ENCODE peak calls at places on chromosomes 12 and 14, in seven cellular contexts. One of them, this sample, is unnamed.
A peak's percentile ranks its signal among the peaks of the same experiment; 100 is the strongest.

GRCh38 chr14:74514471-74514932 is 20.9 kb downstream of the ISCA2 start:
- DNase-seq in fibroblast of pulmonary artery: peak; percentile 42
- DNase-seq in PC-3: no peak
- DNase-seq in CD8-positive, alpha-beta memory T cell: no peak
- DNase-seq in gastrocnemius medialis: no peak
- DNase-seq in neural progenitor cell: no peak
- DNase-seq in BE2C: no peak
- DNase-seq in this sample: no peak

GRCh38 chr12:109153711-109154434 is 37.5 kb downstream of the ACACB start:
- DNase-seq in fibroblast of pulmonary artery: no peak
- DNase-seq in PC-3: no peak
- DNase-seq in CD8-positive, alpha-beta memory T cell: no peak
- DNase-seq in gastrocnemius medialis: no peak
- DNase-seq in neural progenitor cell: peak; percentile 51
- DNase-seq in BE2C: no peak
- DNase-seq in this sample: no peak

GRCh38 chr12:123118397-123118945 is 32.4 kb downstream of the PITPNM2 start:
- DNase-seq in fibroblast of pulmonary artery: no peak
- DNase-seq in PC-3: no peak
- DNase-seq in CD8-positive, alpha-beta memory T cell: no peak
- DNase-seq in gastrocnemius medialis: no peak
- DNase-seq in neural progenitor cell: no peak
- DNase-seq in BE2C: no peak
- DNase-seq in this sample: no peak

GRCh38 chr12:4036872-4037271 is 163.7 kb upstream of the PARP11 start:
- DNase-seq in fibroblast of pulmonary artery: no peak
- DNase-seq in PC-3: no peak
- DNase-seq in CD8-positive, alpha-beta memory T cell: no peak
- DNase-seq in gastrocnemius medialis: no peak
- DNase-seq in neural progenitor cell: no peak
- DNase-seq in BE2C: no peak
- DNase-seq in this sample: no peak

GRCh38 chr14:63209160-63209559 is 4.9 kb downstream of the RHOJ start:
- DNase-seq in fibroblast of pulmonary artery: no peak
- DNase-seq in PC-3: no peak
- DNase-seq in CD8-positive, alpha-beta memory T cell: no peak
- DNase-seq in gastrocnemius medialis: no peak
- DNase-seq in neural progenitor cell: no peak
- DNase-seq in BE2C: no peak
- DNase-seq in this sample: no peak

GRCh38 chr14:101665478-101666078 is 95.9 kb upstream of the PPP2R5C start:
- DNase-seq in fibroblast of pulmonary artery: peak; percentile 43
- DNase-seq in PC-3: peak; percentile 85
- DNase-seq in CD8-positive, alpha-beta memory T cell: peak; percentile 3
- DNase-seq in gastrocnemius medialis: no peak
- DNase-seq in neural progenitor cell: peak; percentile 66
- DNase-seq in BE2C: peak; percentile 70
- DNase-seq in this sample: peak; percentile 60

GRCh38 chr14:64705406-64706118 is 1.3 kb downstream of the PLEKHG3 start:
- DNase-seq in fibroblast of pulmonary artery: no peak
- DNase-seq in PC-3: no peak
- DNase-seq in CD8-positive, alpha-beta memory T cell: no peak
- DNase-seq in gastrocnemius medialis: no peak
- DNase-seq in neural progenitor cell: peak; percentile 49
- DNase-seq in BE2C: peak; percentile 28
- DNase-seq in this sample: no peak

GRCh38 chr14:89351364-89351957 is 65.6 kb downstream of the FOXN3 start:
- DNase-seq in fibroblast of pulmonary artery: peak; percentile 55
- DNase-seq in PC-3: no peak
- DNase-seq in CD8-positive, alpha-beta memory T cell: peak; percentile 30
- DNase-seq in gastrocnemius medialis: no peak
- DNase-seq in neural progenitor cell: peak; percentile 22
- DNase-seq in BE2C: no peak
- DNase-seq in this sample: no peak

GRCh38 chr12:110791589-110791988 is 48.9 kb upstream of the PPP1CC start:
- DNase-seq in fibroblast of pulmonary artery: no peak
- DNase-seq in PC-3: no peak
- DNase-seq in CD8-positive, alpha-beta memory T cell: no peak
- DNase-seq in gastrocnemius medialis: no peak
- DNase-seq in neural progenitor cell: no peak
- DNase-seq in BE2C: no peak
- DNase-seq in this sample: no peak

GRCh38 chr14:52391866-52392600 is 77.9 kb downstream of the PTGER2 start:
- DNase-seq in fibroblast of pulmonary artery: peak; percentile 58
- DNase-seq in PC-3: peak; percentile 98
- DNase-seq in CD8-positive, alpha-beta memory T cell: no peak
- DNase-seq in gastrocnemius medialis: no peak
- DNase-seq in neural progenitor cell: no peak
- DNase-seq in BE2C: no peak
- DNase-seq in this sample: no peak

GRCh38 chr14:22641851-22642250 is 2.3 kb downstream of the OR6J1 start:
- DNase-seq in fibroblast of pulmonary artery: no peak
- DNase-seq in PC-3: peak; percentile 67
- DNase-seq in CD8-positive, alpha-beta memory T cell: no peak
- DNase-seq in gastrocnemius medialis: no peak
- DNase-seq in neural progenitor cell: no peak
- DNase-seq in BE2C: no peak
- DNase-seq in this sample: no peak

GRCh38 chr14:61564623-61565091 is 130.7 kb upstream of the HIF1A start:
- DNase-seq in fibroblast of pulmonary artery: peak; percentile 92
- DNase-seq in PC-3: peak; percentile 99
- DNase-seq in CD8-positive, alpha-beta memory T cell: no peak
- DNase-seq in gastrocnemius medialis: no peak
- DNase-seq in neural progenitor cell: no peak
- DNase-seq in BE2C: no peak
- DNase-seq in this sample: no peak

GRCh38 chr14:24188251-24189058 is at the start of gene IPO4:
- DNase-seq in fibroblast of pulmonary artery: peak; percentile 99
- DNase-seq in PC-3: peak; percentile 98
- DNase-seq in CD8-positive, alpha-beta memory T cell: peak; percentile 92
- DNase-seq in gastrocnemius medialis: peak; percentile 97
- DNase-seq in neural progenitor cell: peak; percentile 99
- DNase-seq in BE2C: peak; percentile 98
- DNase-seq in this sample: peak; percentile 98

GRCh38 chr14:65985976-65986375 is 500.2 kb upstream of the CCDC196 start:
- DNase-seq in fibroblast of pulmonary artery: no peak
- DNase-seq in PC-3: no peak
- DNase-seq in CD8-positive, alpha-beta memory T cell: no peak
- DNase-seq in gastrocnemius medialis: no peak
- DNase-seq in neural progenitor cell: no peak
- DNase-seq in BE2C: no peak
- DNase-seq in this sample: no peak

GRCh38 chr12:47817272-47818006 is 2.3 kb downstream of the HDAC7 start:
- DNase-seq in fibroblast of pulmonary artery: no peak
- DNase-seq in PC-3: no peak
- DNase-seq in CD8-positive, alpha-beta memory T cell: no peak
- DNase-seq in gastrocnemius medialis: no peak
- DNase-seq in neural progenitor cell: peak; percentile 46
- DNase-seq in BE2C: no peak
- DNase-seq in this sample: no peak

GRCh38 chr12:80627773-80628172 is 79.7 kb upstream of the MYF6 start:
- DNase-seq in fibroblast of pulmonary artery: peak; percentile 88
- DNase-seq in PC-3: peak; percentile 10
- DNase-seq in CD8-positive, alpha-beta memory T cell: no peak
- DNase-seq in gastrocnemius medialis: no peak
- DNase-seq in neural progenitor cell: no peak
- DNase-seq in BE2C: no peak
- DNase-seq in this sample: no peak

DNA sequence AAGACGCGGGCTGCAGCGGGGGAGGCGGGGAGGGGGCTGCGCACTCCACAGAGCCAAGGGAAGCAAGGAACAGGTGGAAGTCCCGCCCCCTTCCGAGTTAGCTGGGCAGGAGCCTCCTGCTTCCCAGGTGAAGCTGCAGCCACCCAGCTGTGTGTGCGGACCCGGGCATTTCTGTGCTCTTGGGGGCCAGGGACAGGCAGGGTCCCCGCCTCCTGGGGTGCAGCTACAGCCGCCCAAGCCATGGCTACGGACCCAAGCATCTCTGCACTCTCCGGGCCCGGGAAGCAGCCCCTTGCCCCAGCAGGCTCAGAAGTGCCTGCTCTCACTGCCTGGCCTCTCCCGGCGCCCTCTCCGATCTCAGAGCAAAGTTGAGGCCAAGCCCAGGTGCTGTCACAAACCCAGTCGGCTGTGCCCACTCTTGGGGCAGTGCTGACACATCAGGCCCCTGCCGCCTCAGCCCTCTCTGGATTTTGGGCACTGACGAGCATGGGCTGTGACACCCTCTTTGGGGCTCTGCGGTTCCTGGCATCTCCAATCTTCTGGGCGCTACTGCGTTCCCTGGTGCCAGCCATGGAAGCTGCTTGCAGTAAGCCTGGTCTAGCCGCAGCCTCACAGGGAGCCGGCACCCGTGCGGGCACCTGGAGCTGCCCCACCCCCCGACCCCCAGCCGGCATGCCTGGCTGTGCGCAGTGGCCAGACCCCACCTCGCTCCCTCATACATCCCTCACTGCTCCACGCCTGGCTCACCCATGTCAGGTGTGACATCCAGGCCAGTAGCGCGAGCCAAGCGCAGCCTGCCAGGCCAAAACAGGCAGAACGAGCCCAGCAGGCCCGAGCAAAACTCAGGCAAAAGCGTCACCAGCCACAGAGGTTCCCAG is 8.5 kb upstream of the MGAT4C start:
- DNase-seq in fibroblast of pulmonary artery: no peak
- DNase-seq in PC-3: peak; percentile 68
- DNase-seq in CD8-positive, alpha-beta memory T cell: no peak
- DNase-seq in gastrocnemius medialis: no peak
- DNase-seq in neural progenitor cell: peak; percentile 36
- DNase-seq in BE2C: no peak
- DNase-seq in this sample: no peak
- H3K4me3 ChIP-seq in fibroblast of pulmonary artery: no peak overlapping the region
- H3K4me3 ChIP-seq in PC-3: peak overlapping the region; percentile 63
- H3K4me3 ChIP-seq in CD8-positive, alpha-beta memory T cell: no peak overlapping the region
- H3K4me3 ChIP-seq in gastrocnemius medialis: no peak overlapping the region
- H3K4me3 ChIP-seq in neural progenitor cell: peak overlapping the region; percentile 32
- H3K4me3 ChIP-seq in BE2C: no peak overlapping the region
- H3K4me3 ChIP-seq in this sample: no peak overlapping the region

DNA sequence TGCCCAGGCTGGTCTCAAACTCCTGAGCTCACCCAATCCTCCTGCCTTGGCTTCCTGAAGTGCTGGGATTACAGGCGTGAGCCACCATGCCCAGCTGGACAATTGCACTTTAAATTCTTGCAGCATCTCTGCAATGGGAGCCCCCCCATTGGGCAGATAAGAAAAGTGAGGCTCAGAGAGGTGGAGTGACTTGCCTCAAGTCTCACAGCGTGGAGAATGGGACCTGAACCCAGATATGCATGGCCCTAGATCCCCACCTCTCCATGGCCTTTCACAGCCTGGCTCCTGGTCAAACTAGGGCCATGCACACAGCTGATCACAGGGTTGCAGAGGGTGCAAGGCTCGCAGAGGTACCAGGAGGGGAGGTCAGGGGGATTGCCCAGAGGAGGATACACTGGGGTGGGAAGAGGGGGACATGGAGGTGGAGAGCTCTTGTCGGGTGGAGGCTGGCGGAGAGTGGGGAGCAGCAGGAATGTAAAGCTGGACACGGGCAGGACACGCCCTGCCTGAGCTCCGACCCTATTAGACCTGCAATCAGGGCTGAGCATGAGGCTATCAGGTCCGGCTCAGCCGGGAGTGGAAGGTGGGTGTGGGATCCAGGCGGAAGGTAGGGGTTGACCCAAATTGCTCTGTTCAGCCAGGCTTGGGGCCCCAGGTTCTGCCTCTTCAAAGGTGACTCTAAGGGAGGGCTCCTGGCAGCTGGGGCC is 6.9 kb downstream of the EXOC3L4 start:
- DNase-seq in fibroblast of pulmonary artery: no peak
- DNase-seq in PC-3: no peak
- DNase-seq in CD8-positive, alpha-beta memory T cell: no peak
- DNase-seq in gastrocnemius medialis: no peak
- DNase-seq in neural progenitor cell: no peak
- DNase-seq in BE2C: no peak
- DNase-seq in this sample: no peak
- H3K4me3 ChIP-seq in fibroblast of pulmonary artery: no peak overlapping the region
- H3K4me3 ChIP-seq in PC-3: no peak overlapping the region
- H3K4me3 ChIP-seq in CD8-positive, alpha-beta memory T cell: no peak overlapping the region
- H3K4me3 ChIP-seq in gastrocnemius medialis: no peak overlapping the region
- H3K4me3 ChIP-seq in neural progenitor cell: no peak overlapping the region
- H3K4me3 ChIP-seq in BE2C: no peak overlapping the region
- H3K4me3 ChIP-seq in this sample: no peak overlapping the region

DNA sequence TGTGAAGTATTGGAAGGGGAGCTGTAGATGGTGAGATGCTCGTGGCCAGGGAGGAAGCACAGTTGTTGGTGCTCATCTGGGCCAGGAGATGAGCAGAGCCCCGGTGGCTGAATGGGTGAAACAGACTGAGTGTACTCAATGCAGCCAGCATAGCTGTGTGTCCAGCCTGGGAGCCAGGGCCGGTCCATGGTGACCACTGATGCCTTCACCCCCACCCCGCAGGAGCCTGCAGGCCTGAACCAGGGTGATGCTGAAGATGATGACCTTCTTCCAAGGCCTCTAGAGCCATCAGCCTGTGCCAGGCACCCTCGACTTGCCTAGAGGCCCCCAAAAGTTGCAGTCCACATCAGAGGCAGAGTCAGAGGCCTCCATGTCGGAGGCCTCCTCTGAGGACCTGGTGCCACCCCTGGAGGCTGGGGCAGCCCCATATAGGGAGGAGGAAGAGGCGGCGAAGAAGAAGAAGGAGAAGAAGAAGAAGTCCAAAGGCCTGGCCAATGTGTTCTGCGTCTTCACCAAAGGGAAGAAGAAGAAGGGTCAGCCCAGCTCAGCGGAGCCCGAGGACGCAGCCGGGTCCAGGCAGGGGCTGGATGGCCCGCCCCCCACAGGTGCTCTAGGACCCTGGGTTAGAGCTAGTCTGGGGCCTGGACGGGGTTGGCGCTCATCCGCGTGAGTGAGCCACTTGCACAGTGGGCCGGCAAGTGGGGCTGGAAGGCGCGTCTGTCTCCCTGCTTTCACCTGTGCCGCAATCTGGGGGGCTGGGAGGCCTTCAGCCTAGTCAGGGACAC is 3.0 kb downstream of the TNFAIP2 start:
- DNase-seq in fibroblast of pulmonary artery: no peak
- DNase-seq in PC-3: no peak
- DNase-seq in CD8-positive, alpha-beta memory T cell: no peak
- DNase-seq in gastrocnemius medialis: no peak
- DNase-seq in neural progenitor cell: no peak
- DNase-seq in BE2C: no peak
- DNase-seq in this sample: no peak
- H3K4me3 ChIP-seq in fibroblast of pulmonary artery: no peak overlapping the region
- H3K4me3 ChIP-seq in PC-3: peak overlapping the region; percentile 47
- H3K4me3 ChIP-seq in CD8-positive, alpha-beta memory T cell: no peak overlapping the region
- H3K4me3 ChIP-seq in gastrocnemius medialis: peak overlapping the region; percentile 45
- H3K4me3 ChIP-seq in neural progenitor cell: peak overlapping the region; percentile 33
- H3K4me3 ChIP-seq in BE2C: no peak overlapping the region
- H3K4me3 ChIP-seq in this sample: peak overlapping the region; percentile 21

DNA sequence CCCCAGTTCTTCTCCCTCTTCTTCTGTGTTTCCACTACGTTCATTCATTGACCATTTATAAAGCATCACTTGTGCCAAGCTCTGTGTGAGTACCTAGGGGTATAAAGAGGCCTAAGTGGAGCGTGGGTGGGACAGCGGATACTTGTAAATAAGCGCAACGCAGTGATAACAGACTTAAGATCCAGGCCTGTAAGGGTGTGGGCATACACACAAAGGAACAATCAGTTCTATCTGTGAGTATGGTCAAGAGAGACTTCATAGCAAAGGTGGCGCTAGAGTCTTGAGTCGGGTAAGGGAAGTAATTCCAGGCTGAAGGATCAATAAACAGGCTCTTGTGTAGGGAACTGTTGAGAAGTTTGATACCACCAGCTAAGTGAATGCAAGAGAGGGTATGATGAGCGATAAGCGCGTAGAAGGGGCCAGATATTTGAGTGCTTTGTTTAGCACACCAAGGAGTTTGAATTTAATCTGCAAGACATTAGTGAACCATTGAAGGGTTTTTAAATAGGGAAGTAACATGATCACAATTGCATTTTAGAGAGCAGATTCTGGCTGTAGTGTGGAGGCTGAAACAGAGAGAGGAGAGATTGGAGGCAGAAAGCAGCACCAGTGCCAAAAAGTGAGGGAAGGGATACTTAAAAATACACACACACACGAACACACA is 1.0 kb upstream of the GXYLT1 start:
- DNase-seq in fibroblast of pulmonary artery: no peak
- DNase-seq in PC-3: peak; percentile 4
- DNase-seq in CD8-positive, alpha-beta memory T cell: no peak
- DNase-seq in gastrocnemius medialis: no peak
- DNase-seq in neural progenitor cell: peak; percentile 69
- DNase-seq in BE2C: no peak
- DNase-seq in this sample: no peak
- H3K4me3 ChIP-seq in fibroblast of pulmonary artery: no peak overlapping the region
- H3K4me3 ChIP-seq in PC-3: peak overlapping the region; percentile 86
- H3K4me3 ChIP-seq in CD8-positive, alpha-beta memory T cell: peak overlapping the region; percentile 71
- H3K4me3 ChIP-seq in gastrocnemius medialis: peak overlapping the region; percentile 83
- H3K4me3 ChIP-seq in neural progenitor cell: peak overlapping the region; percentile 83
- H3K4me3 ChIP-seq in BE2C: no peak overlapping the region
- H3K4me3 ChIP-seq in this sample: peak overlapping the region; percentile 80

This sample was measured in WERI-Rb-1.